ENCODE peak calls at places on chromosomes 1 and 21, in eight cellular contexts. R, M, B, P, V, S, T and E are unnamed samples.
A peak's percentile ranks its signal among the peaks of the same experiment; 100 is the strongest.

GRCh38 chr1:5389101-5389885 is 602.9 kb downstream of the NPHP4 start:
- DNase-seq in R (no peak), M (no peak), B (no peak), P (no peak), V (no peak), S (no peak), T (no peak), E (peak; percentile 2)

GRCh38 chr1:203592728-203593127 is 33.9 kb upstream of the ATP2B4 start:
- DNase-seq in R (no peak), M (no peak), B (no peak), P (no peak), V (peak; percentile 92), S (no peak), T (no peak), E (no peak)

GRCh38 chr1:221576268-221576667 is 165.6 kb downstream of the DUSP10 start:
- DNase-seq in R (no peak), M (no peak), B (no peak), P (no peak), V (peak; percentile 33), S (peak; percentile 73), T (no peak), E (no peak)

GRCh38 chr1:199580280-199580679 is 447.2 kb upstream of the NR5A2 start:
- DNase-seq in R (no peak), M (no peak), B (no peak), P (no peak), V (no peak), S (no peak), T (no peak), E (no peak)

GRCh38 chr1:101005871-101006270 is 19.7 kb downstream of the DPH5 start:
- DNase-seq in R (no peak), M (no peak), B (no peak), P (no peak), V (no peak), S (no peak), T (no peak), E (no peak)

GRCh38 chr1:214451591-214451990 is 99.8 kb downstream of the PTPN14 start:
- DNase-seq in R (no peak), M (no peak), B (no peak), P (no peak), V (no peak), S (no peak), T (no peak), E (no peak)

GRCh38 chr1:164623805-164624204 is 64.8 kb downstream of the PBX1 start:
- DNase-seq in R (no peak), M (no peak), B (no peak), P (no peak), V (no peak), S (no peak), T (no peak), E (no peak)

GRCh38 chr21:33993286-33994231 is 78.0 kb upstream of the ATP5PO start:
- DNase-seq in R (peak; percentile 73), M (no peak), B (no peak), P (no peak), V (no peak), S (no peak), T (no peak), E (peak; percentile 47)

GRCh38 chr1:94416901-94417701 is 1.1 kb upstream of the ABCD3 start:
- DNase-seq in R (no peak), M (no peak), B (no peak), P (peak; percentile 39), V (peak; percentile 94), S (no peak), T (peak; percentile 10), E (peak; percentile 62)

GRCh38 chr21:15669247-15669646 is 60.5 kb upstream of the USP25 start:
- DNase-seq in R (no peak), M (no peak), B (no peak), P (no peak), V (peak; percentile 60), S (no peak), T (no peak), E (no peak)

GRCh38 chr1:54110991-54111390 is 41.8 kb downstream of the CDCP2 start:
- DNase-seq in R (no peak), M (no peak), B (no peak), P (no peak), V (no peak), S (no peak), T (no peak), E (no peak)

GRCh38 chr1:247535402-247535801 is 838 bp downstream of the OR2C3 start:
- DNase-seq in R (no peak), M (no peak), B (no peak), P (no peak), V (no peak), S (no peak), T (no peak), E (no peak)

GRCh38 chr1:41713141-41713540 is 205.6 kb downstream of the HIVEP3 start:
- DNase-seq in R (no peak), M (no peak), B (no peak), P (no peak), V (no peak), S (no peak), T (no peak), E (no peak)

GRCh38 chr1:41716188-41717130 is 202.3 kb downstream of the HIVEP3 start:
- DNase-seq in R (no peak), M (no peak), B (no peak), P (no peak), V (no peak), S (no peak), T (peak; percentile 49), E (no peak)

GRCh38 chr1:41713557-41714327 is 205.0 kb downstream of the HIVEP3 start:
- DNase-seq in R (no peak), M (no peak), B (no peak), P (no peak), V (peak; percentile 39), S (peak; percentile 89), T (no peak), E (no peak)

GRCh38 chr1:41712687-41713086 is 206.0 kb downstream of the HIVEP3 start:
- DNase-seq in R (no peak), M (no peak), B (no peak), P (no peak), V (no peak), S (peak; percentile 18), T (no peak), E (no peak)

GRCh38 chr1:41714613-41715389 is 203.9 kb downstream of the HIVEP3 start:
- DNase-seq in R (no peak), M (no peak), B (no peak), P (no peak), V (no peak), S (no peak), T (no peak), E (no peak)
- H3K27ac ChIP-seq in R (no peak overlapping the region), M (no peak overlapping the region), B (no peak overlapping the region), P (no peak overlapping the region), V (no peak overlapping the region), S (peak overlapping the region; percentile 18), T (no peak overlapping the region), E (no peak overlapping the region)

DNA sequence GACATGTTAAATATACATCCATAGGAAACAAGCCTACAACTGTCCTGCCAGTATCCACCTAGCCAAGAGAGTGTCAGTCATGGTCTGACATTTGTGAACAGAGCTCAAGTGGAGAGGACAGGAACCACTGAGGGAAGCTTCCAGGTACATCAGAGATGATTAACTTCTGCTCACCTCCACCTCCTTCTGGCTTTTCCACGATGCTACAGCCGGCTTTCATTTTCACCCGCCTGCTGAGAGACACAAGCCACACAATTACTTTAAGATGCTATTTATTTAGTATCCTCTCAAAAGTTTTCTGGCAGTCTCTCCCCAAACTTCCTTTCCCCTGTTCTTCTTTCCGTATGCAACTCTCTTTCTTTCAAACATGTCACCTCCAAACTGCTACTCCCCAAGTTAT is 2.1 kb downstream of the ETV3 start:
- DNase-seq in R (no peak), M (no peak), B (no peak), P (no peak), V (no peak), S (no peak), T (no peak), E (peak; percentile 47)
- H3K4me3 ChIP-seq in R (no peak overlapping the region), M (peak overlapping the region; percentile 91), B (no peak overlapping the region), P (no peak overlapping the region), V (no peak overlapping the region), S (no peak overlapping the region), T (no peak overlapping the region), E (no peak overlapping the region)

DNA sequence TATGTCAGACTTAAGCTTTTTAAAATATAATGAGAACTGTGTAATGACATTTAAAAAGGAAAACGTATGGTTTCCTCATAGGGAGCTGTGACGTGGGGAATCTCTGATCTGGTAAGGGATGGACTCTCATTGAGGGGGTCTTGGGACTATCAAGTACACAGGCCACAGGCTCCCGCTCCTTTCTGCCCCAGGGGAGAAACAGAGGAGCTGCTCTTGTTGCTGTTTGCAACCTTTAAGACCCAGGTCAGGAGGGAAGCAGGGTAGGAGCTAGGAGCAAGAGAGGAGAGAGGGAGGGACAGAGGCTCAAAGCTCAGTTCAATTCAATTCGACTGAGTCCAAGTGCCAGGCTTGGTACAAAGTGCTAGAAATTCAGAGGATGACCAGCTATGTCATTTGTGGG is 185.1 kb upstream of the CSF3R start:
- DNase-seq in R (no peak), M (no peak), B (no peak), P (no peak), V (no peak), S (no peak), T (no peak), E (no peak)
- H3K27ac ChIP-seq in R (no peak overlapping the region), M (peak overlapping the region; percentile 66), B (no peak overlapping the region), P (no peak overlapping the region), V (no peak overlapping the region), S (no peak overlapping the region), T (no peak overlapping the region), E (no peak overlapping the region)

GRCh38 chr21:31339736-31340135 is 4.3 kb downstream of the TIAM1 start:
- DNase-seq in R (no peak), M (no peak), B (no peak), P (no peak), V (no peak), S (no peak), T (no peak), E (no peak)
- H3K4me3 ChIP-seq in R (no peak overlapping the region), M (no peak overlapping the region), B (no peak overlapping the region), P (no peak overlapping the region), V (no peak overlapping the region), S (no peak overlapping the region), T (no peak overlapping the region), E (no peak overlapping the region)

DNA sequence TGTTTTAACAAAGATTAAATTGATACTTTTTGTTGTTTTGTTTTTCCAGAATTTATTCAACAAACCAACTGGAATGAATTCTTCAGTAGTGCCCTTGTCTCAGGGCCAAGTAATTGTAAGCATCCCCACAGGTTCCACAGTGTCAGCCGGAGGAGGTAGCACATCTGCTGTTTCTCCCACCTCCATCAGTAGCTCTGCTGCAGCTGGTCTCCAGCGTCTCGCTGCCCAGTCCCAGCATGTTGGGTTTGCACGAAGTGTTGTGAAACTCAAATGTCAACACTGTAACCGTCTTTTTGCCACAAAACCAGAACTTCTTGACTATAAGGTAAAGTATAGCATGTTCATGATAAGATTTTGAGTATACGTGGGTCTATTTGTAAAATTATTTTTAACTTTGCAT is 118.4 kb downstream of the ZMYM4 start:
- DNase-seq in R (no peak), M (no peak), B (no peak), P (no peak), V (no peak), S (no peak), T (no peak), E (no peak)
- H3K27ac ChIP-seq in R (no peak overlapping the region), M (no peak overlapping the region), B (no peak overlapping the region), P (no peak overlapping the region), V (no peak overlapping the region), S (no peak overlapping the region), T (no peak overlapping the region), E (no peak overlapping the region)